ENCODE peak calls at places on chromosomes 16 and 17, in eight cellular contexts. C is mammary epithelial cell; U is activated CD4-positive, CD25-positive, alpha-beta regulatory T cell; X is effector memory CD8-positive, alpha-beta T cell; O is activated T-helper 1 cell treated with anti-CD3 and anti-CD28 coated beads, Interleukin-2, amount 50 U/mL, for 16 hours; N is NCI-H1694; F is NCI-H2081; A is aorta. B is an unnamed sample.

GRCh38 chr17:82623707-82624106 is 24.5 kb downstream of the WDR45B start:
- DNase-seq in F (no peak), C (no peak), O (no peak), X (no peak), N (no peak), A (no peak), U (no peak), B (no peak)

GRCh38 chr17:33494156-33494555 is 201.1 kb upstream of the ASIC2 start:
- DNase-seq in X (no peak), A (no peak), N (no peak), C (peak; percentile 1), U (no peak), F (no peak), O (no peak), B (no peak)

GRCh38 chr17:64216030-64216384 is 47.1 kb downstream of the TEX2 start:
- DNase-seq in O (no peak), C (no peak), F (no peak), U (no peak), N (no peak), A (no peak), X (no peak), B (no peak)

GRCh38 chr16:87951550-87952538 is 610 bp downstream of the BANP start:
- DNase-seq in X (no peak), A (peak; percentile 62), O (no peak), U (peak; percentile 38), C (no peak), N (no peak), F (no peak), B (no peak)

GRCh38 chr17:33469911-33470310 is 176.8 kb upstream of the ASIC2 start:
- DNase-seq in A (no peak), X (no peak), F (no peak), O (no peak), C (peak; percentile 57), N (no peak), U (no peak), B (no peak)

GRCh38 chr16:381788-382717 is at the start of gene PGAP6:
- DNase-seq in X (no peak), U (peak; percentile 49), F (peak; percentile 50), N (no peak), A (peak; percentile 63), O (peak; percentile 60), C (no peak), B (no peak)

GRCh38 chr17:50079334-50080095 is 15.6 kb upstream of the PDK2 start:
- DNase-seq in C (peak; percentile 53), N (peak; percentile 71), A (peak; percentile 74), F (no peak), O (no peak), X (no peak), U (no peak), B (no peak)

GRCh38 chr16:83936581-83937165 is 16.4 kb upstream of the OSGIN1 start:
- DNase-seq in A (no peak), F (no peak), C (no peak), U (no peak), X (no peak), O (no peak), N (no peak), B (no peak)

GRCh38 chr16:68382296-68382718 is 66.0 kb downstream of the SMPD3 start:
- DNase-seq in O (no peak), X (no peak), U (no peak), C (no peak), A (no peak), N (no peak), F (no peak), B (no peak)

GRCh38 chr16:56807011-56807675 is 57.9 kb upstream of the SLC12A3 start:
- DNase-seq in X (no peak), U (no peak), O (no peak), F (no peak), A (no peak), C (no peak), N (no peak), B (no peak)

GRCh38 chr17:16415031-16415924 is at the start of gene TRPV2:
- DNase-seq in A (no peak), F (no peak), U (no peak), X (peak; percentile 39), C (no peak), N (no peak), O (peak; percentile 15), B (no peak)

GRCh38 chr17:13362341-13363122 is 239.2 kb downstream of the HS3ST3A1 start:
- DNase-seq in U (no peak), F (no peak), N (no peak), A (no peak), O (no peak), C (peak; percentile 35), X (no peak), B (no peak)

GRCh38 chr17:77453613-77454559 is 313.1 kb downstream of the SEC14L1 start:
- DNase-seq in X (no peak), A (no peak), N (no peak), O (no peak), C (peak; percentile 77), F (peak; percentile 21), U (no peak), B (no peak)

GRCh38 chr16:14202697-14203096 is 131.6 kb downstream of the MRTFB start:
- DNase-seq in X (no peak), O (no peak), A (no peak), U (no peak), N (no peak), C (peak; percentile 10), F (peak; percentile 38), B (no peak)

GRCh38 chr17:48997827-48998556 is 807 bp downstream of the IGF2BP1 start:
- DNase-seq in U (no peak), C (no peak), X (no peak), O (no peak), F (no peak), A (no peak), N (no peak), B (no peak)

GRCh38 chr16:10220942-10221341 is 38.7 kb upstream of the GRIN2A start:
- DNase-seq in O (no peak), N (no peak), U (no peak), A (no peak), C (no peak), X (no peak), F (no peak), B (no peak)

GRCh38 chr17:74691151-74691550 is 21.6 kb downstream of the CD300LF start:
- DNase-seq in X (no peak), O (no peak), F (no peak), C (no peak), N (no peak), U (no peak), A (no peak), B (no peak)

GRCh38 chr17:56934280-56934679 is 20.4 kb upstream of the TRIM25 start:
- DNase-seq in A (no peak), O (no peak), N (no peak), U (no peak), X (no peak), F (no peak), C (peak; percentile 85), B (no peak)

GRCh38 chr16:50297301-50298074 is 31.1 kb downstream of the ADCY7 start:
- DNase-seq in O (no peak), N (no peak), U (no peak), A (peak; percentile 34), X (no peak), C (no peak), F (no peak), B (no peak)

GRCh38 chr17:76500074-76500744 is 1.0 kb downstream of the RHBDF2 start:
- DNase-seq in A (no peak), N (no peak), U (no peak), X (no peak), O (no peak), C (peak; percentile 38), F (no peak), B (no peak)

GRCh38 chr16:50717109-50717893 is 23.9 kb downstream of the NOD2 start:
- DNase-seq in O (no peak), U (no peak), X (no peak), A (no peak), F (no peak), N (no peak), C (no peak), B (no peak)

GRCh38 chr16:73101568-73101967 is 53.6 kb upstream of the ZFHX3 start:
- DNase-seq in U (no peak), F (no peak), C (no peak), A (no peak), N (no peak), X (no peak), O (no peak), B (no peak)

GRCh38 chr17:7435676-7436555 is 681 bp downstream of the TMEM102 start:
- DNase-seq in C (peak; percentile 60), N (peak; percentile 36), A (peak; percentile 67), U (peak; percentile 51), X (peak; percentile 11), O (peak; percentile 45), F (no peak), B (no peak)

GRCh38 chr17:28705728-28706334 is 5.9 kb downstream of the PROCA1 start:
- DNase-seq in C (no peak), O (no peak), U (no peak), X (no peak), A (no peak), F (no peak), N (no peak), B (no peak)

GRCh38 chr16:85395913-85396878 is 216.9 kb upstream of the GSE1 start:
- DNase-seq in X (no peak), C (peak; percentile 71), F (no peak), U (no peak), O (no peak), N (no peak), A (peak; percentile 50), B (no peak)

B was measured in NCI-H1048.